ENCODE peak calls at places on chromosomes 3 and 15, in seven cellular contexts. One of them, this sample, is unnamed.

GRCh38 chr15:38668433-38669159 is 104.0 kb upstream of the RASGRP1 start:
- DNase-seq in GM23338: no peak
- DNase-seq in Panc1: no peak
- DNase-seq in spleen: no peak
- DNase-seq in GM12891: no peak
- DNase-seq in breast epithelium: peak
- DNase-seq in GM12892: no peak
- DNase-seq in this sample: no peak

GRCh38 chr15:80619677-80620076 is 75.4 kb upstream of the ABHD17C start:
- DNase-seq in GM23338: no peak
- DNase-seq in Panc1: no peak
- DNase-seq in spleen: no peak
- DNase-seq in GM12891: no peak
- DNase-seq in breast epithelium: no peak
- DNase-seq in GM12892: no peak
- DNase-seq in this sample: no peak

GRCh38 chr15:63860161-63860954 is 26.6 kb upstream of the HERC1 start:
- DNase-seq in GM23338: no peak
- DNase-seq in Panc1: no peak
- DNase-seq in spleen: peak
- DNase-seq in GM12891: no peak
- DNase-seq in breast epithelium: no peak
- DNase-seq in GM12892: no peak
- DNase-seq in this sample: peak

GRCh38 chr3:150346956-150347863 is 60.9 kb upstream of the TSC22D2 start:
- DNase-seq in GM23338: no peak
- DNase-seq in Panc1: no peak
- DNase-seq in spleen: no peak
- DNase-seq in GM12891: no peak
- DNase-seq in breast epithelium: no peak
- DNase-seq in GM12892: no peak
- DNase-seq in this sample: no peak

GRCh38 chr3:50270422-50270831 is 1.5 kb downstream of the SEMA3B start:
- DNase-seq in GM23338: no peak
- DNase-seq in Panc1: no peak
- DNase-seq in spleen: no peak
- DNase-seq in GM12891: no peak
- DNase-seq in breast epithelium: no peak
- DNase-seq in GM12892: no peak
- DNase-seq in this sample: no peak

GRCh38 chr3:13280856-13281656 is 139.1 kb downstream of the NUP210 start:
- DNase-seq in GM23338: no peak
- DNase-seq in Panc1: no peak
- DNase-seq in spleen: no peak
- DNase-seq in GM12891: no peak
- DNase-seq in breast epithelium: no peak
- DNase-seq in GM12892: no peak
- DNase-seq in this sample: no peak

GRCh38 chr3:52197499-52197841 is 490 bp upstream of the ALAS1 start:
- DNase-seq in GM23338: no peak
- DNase-seq in Panc1: no peak
- DNase-seq in spleen: no peak
- DNase-seq in GM12891: no peak
- DNase-seq in breast epithelium: no peak
- DNase-seq in GM12892: no peak
- DNase-seq in this sample: no peak

GRCh38 chr3:17479681-17480405 is 262.6 kb downstream of the TBC1D5 start:
- DNase-seq in GM23338: no peak
- DNase-seq in Panc1: no peak
- DNase-seq in spleen: no peak
- DNase-seq in GM12891: no peak
- DNase-seq in breast epithelium: no peak
- DNase-seq in GM12892: no peak
- DNase-seq in this sample: no peak

GRCh38 chr3:172012775-172013174 is 26.6 kb upstream of the FNDC3B start:
- DNase-seq in GM23338: no peak
- DNase-seq in Panc1: no peak
- DNase-seq in spleen: no peak
- DNase-seq in GM12891: no peak
- DNase-seq in breast epithelium: no peak
- DNase-seq in GM12892: no peak
- DNase-seq in this sample: no peak

GRCh38 chr3:48023377-48023776 is 7.2 kb upstream of the MAP4 start:
- DNase-seq in GM23338: no peak
- DNase-seq in Panc1: no peak
- DNase-seq in spleen: no peak
- DNase-seq in GM12891: no peak
- DNase-seq in breast epithelium: no peak
- DNase-seq in GM12892: no peak
- DNase-seq in this sample: no peak

GRCh38 chr3:50610992-50611463 is 546 bp downstream of the CISH start:
- DNase-seq in GM23338: no peak
- DNase-seq in Panc1: no peak
- DNase-seq in spleen: peak
- DNase-seq in GM12891: no peak
- DNase-seq in breast epithelium: no peak
- DNase-seq in GM12892: no peak
- DNase-seq in this sample: no peak

DNA sequence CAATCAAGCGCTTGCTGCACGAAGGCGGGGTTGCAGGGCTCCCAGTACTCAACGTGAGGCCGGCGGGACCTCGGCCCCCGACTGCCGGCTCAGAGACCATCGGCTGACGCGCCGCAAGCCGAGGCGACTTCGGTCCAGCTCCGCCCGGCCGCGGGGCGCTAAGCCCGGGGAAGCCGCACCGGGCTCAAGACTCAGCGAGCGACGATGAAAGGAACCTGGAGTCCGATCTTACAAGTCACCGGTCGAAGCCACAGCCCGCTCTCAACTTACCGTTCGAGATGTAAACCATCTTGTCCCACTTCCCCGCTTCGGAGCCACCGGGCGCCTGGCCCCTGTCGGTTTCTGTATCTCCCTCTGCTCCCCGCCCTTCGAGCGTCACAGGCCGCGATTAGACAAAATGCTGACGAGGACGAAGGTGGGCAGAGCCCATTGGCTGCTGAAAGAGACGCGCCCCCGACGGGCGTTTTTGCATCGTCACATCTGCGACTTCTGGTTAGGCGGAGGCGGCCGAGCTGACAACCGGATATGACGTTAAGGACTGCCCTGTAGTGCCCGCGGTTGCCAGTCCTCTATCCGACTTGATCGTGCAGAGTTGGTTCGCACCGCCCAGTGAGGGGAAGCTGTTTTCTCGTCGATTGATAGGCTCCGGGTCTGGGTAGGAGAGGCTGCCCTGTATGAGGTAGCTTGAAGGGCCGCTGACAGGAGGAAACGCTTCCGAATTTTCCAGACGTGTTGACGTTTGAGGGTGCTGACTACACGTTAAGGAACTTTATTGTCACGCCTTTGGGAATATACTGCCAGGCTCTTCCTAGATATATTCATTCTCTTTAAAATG is at the start of gene SELENOK:
- DNase-seq in GM23338: peak
- DNase-seq in Panc1: peak
- DNase-seq in spleen: peak
- DNase-seq in GM12891: peak
- DNase-seq in breast epithelium: peak
- DNase-seq in GM12892: peak
- DNase-seq in this sample: peak
- TF ChIP-seq POLR2AphosphoS5 in GM23338: peak
- TF ChIP-seq POLR2AphosphoS5 in Panc1: peak
- TF ChIP-seq POLR2AphosphoS5 in spleen: peak
- TF ChIP-seq POLR2AphosphoS5 in GM12891: peak
- TF ChIP-seq POLR2AphosphoS5 in breast epithelium: peak
- TF ChIP-seq POLR2AphosphoS5 in GM12892: peak
- TF ChIP-seq POLR2AphosphoS5 in this sample: peak

GRCh38 chr3:21718943-21719591 is 31.9 kb downstream of the ZNF385D start:
- DNase-seq in GM23338: peak
- DNase-seq in Panc1: no peak
- DNase-seq in spleen: no peak
- DNase-seq in GM12891: no peak
- DNase-seq in breast epithelium: no peak
- DNase-seq in GM12892: no peak
- DNase-seq in this sample: no peak

GRCh38 chr3:21722301-21722700 is 28.7 kb downstream of the ZNF385D start:
- DNase-seq in GM23338: no peak
- DNase-seq in Panc1: no peak
- DNase-seq in spleen: no peak
- DNase-seq in GM12891: no peak
- DNase-seq in breast epithelium: peak
- DNase-seq in GM12892: no peak
- DNase-seq in this sample: no peak

GRCh38 chr3:21715662-21716061 is 35.3 kb downstream of the ZNF385D start:
- DNase-seq in GM23338: no peak
- DNase-seq in Panc1: no peak
- DNase-seq in spleen: no peak
- DNase-seq in GM12891: no peak
- DNase-seq in breast epithelium: no peak
- DNase-seq in GM12892: no peak
- DNase-seq in this sample: no peak

GRCh38 chr3:21717272-21717671 is 33.7 kb downstream of the ZNF385D start:
- DNase-seq in GM23338: no peak
- DNase-seq in Panc1: no peak
- DNase-seq in spleen: no peak
- DNase-seq in GM12891: no peak
- DNase-seq in breast epithelium: no peak
- DNase-seq in GM12892: no peak
- DNase-seq in this sample: no peak

DNA sequence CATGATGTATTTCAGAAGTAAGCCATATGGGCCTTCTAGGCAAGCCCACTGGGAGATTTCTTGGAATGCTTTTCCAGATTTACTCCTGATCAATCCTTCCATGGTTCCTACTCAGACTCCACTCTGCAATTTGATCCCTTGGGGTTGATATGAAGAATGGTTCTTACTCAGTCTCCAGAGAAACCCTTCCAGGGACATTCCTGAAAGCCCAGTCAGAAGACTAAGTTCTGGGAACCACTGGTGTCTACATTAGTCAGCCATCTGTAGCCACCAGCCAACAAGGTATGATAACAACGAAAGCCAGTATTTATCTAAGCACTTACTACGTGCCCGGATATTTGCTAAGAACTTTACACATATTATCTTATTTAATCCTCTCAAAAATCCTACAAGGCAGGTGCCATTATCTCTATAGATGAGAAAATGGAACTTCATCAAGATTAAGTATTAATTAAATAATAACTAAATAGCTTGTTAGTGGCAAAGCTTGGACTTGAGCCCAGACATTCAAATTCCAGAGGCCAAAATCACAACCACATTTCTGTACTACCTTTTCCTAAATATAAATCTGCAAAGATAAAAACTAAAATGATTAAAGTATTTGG is 32.7 kb downstream of the ZNF385D start:
- DNase-seq in GM23338: no peak
- DNase-seq in Panc1: peak
- DNase-seq in spleen: no peak
- DNase-seq in GM12891: no peak
- DNase-seq in breast epithelium: no peak
- DNase-seq in GM12892: no peak
- DNase-seq in this sample: no peak
- TF ChIP-seq POLR2AphosphoS5 in GM23338: no peak
- TF ChIP-seq POLR2AphosphoS5 in Panc1: no peak
- TF ChIP-seq POLR2AphosphoS5 in spleen: no peak
- TF ChIP-seq POLR2AphosphoS5 in GM12891: no peak
- TF ChIP-seq POLR2AphosphoS5 in breast epithelium: no peak
- TF ChIP-seq POLR2AphosphoS5 in GM12892: no peak
- TF ChIP-seq POLR2AphosphoS5 in this sample: no peak

GRCh38 chr3:64932666-64933342 is 245.0 kb upstream of the ADAMTS9 start:
- DNase-seq in GM23338: no peak
- DNase-seq in Panc1: no peak
- DNase-seq in spleen: no peak
- DNase-seq in GM12891: no peak
- DNase-seq in breast epithelium: no peak
- DNase-seq in GM12892: no peak
- DNase-seq in this sample: no peak
- TF ChIP-seq POLR2AphosphoS5 in GM23338: no peak
- TF ChIP-seq POLR2AphosphoS5 in Panc1: no peak
- TF ChIP-seq POLR2AphosphoS5 in spleen: no peak
- TF ChIP-seq POLR2AphosphoS5 in GM12891: no peak
- TF ChIP-seq POLR2AphosphoS5 in breast epithelium: no peak
- TF ChIP-seq POLR2AphosphoS5 in GM12892: no peak
- TF ChIP-seq POLR2AphosphoS5 in this sample: no peak

DNA sequence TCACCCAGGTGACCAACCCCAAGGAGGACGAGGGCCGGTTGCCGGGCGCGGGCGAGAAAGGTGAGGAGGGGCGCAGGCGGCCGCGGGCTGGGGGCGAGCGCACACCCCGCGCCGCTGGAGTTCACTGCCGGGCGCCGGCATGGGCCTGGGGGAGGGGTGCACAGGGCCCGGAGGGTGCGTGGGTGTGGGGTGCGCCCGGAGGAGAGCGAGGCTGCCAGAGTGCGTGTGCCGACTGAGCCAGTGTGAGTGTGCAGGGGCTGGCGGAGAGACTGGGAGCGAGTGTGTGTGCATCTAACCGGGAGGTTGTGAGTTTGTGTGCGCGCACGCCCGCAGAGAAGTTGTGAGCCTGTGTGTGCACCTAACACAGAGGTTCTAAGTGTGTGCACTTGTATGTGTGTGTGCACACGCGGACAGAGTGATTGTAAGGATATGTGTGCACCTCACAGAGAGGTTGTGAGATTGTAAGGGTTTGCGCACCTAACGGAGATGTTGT is 585 bp downstream of the CTDSPL start:
- DNase-seq in GM23338: peak
- DNase-seq in Panc1: no peak
- DNase-seq in spleen: peak
- DNase-seq in GM12891: peak
- DNase-seq in breast epithelium: no peak
- DNase-seq in GM12892: peak
- DNase-seq in this sample: no peak
- TF ChIP-seq POLR2AphosphoS5 in GM23338: no peak
- TF ChIP-seq POLR2AphosphoS5 in Panc1: no peak
- TF ChIP-seq POLR2AphosphoS5 in spleen: no peak
- TF ChIP-seq POLR2AphosphoS5 in GM12891: no peak
- TF ChIP-seq POLR2AphosphoS5 in breast epithelium: peak
- TF ChIP-seq POLR2AphosphoS5 in GM12892: no peak
- TF ChIP-seq POLR2AphosphoS5 in this sample: no peak

GRCh38 chr3:196227086-196227485 is 10.8 kb downstream of the SLC51A start:
- DNase-seq in GM23338: no peak
- DNase-seq in Panc1: no peak
- DNase-seq in spleen: no peak
- DNase-seq in GM12891: no peak
- DNase-seq in breast epithelium: no peak
- DNase-seq in GM12892: no peak
- DNase-seq in this sample: no peak
- TF ChIP-seq POLR2AphosphoS5 in GM23338: no peak
- TF ChIP-seq POLR2AphosphoS5 in Panc1: no peak
- TF ChIP-seq POLR2AphosphoS5 in spleen: no peak
- TF ChIP-seq POLR2AphosphoS5 in GM12891: no peak
- TF ChIP-seq POLR2AphosphoS5 in breast epithelium: no peak
- TF ChIP-seq POLR2AphosphoS5 in GM12892: no peak
- TF ChIP-seq POLR2AphosphoS5 in this sample: no peak

DNA sequence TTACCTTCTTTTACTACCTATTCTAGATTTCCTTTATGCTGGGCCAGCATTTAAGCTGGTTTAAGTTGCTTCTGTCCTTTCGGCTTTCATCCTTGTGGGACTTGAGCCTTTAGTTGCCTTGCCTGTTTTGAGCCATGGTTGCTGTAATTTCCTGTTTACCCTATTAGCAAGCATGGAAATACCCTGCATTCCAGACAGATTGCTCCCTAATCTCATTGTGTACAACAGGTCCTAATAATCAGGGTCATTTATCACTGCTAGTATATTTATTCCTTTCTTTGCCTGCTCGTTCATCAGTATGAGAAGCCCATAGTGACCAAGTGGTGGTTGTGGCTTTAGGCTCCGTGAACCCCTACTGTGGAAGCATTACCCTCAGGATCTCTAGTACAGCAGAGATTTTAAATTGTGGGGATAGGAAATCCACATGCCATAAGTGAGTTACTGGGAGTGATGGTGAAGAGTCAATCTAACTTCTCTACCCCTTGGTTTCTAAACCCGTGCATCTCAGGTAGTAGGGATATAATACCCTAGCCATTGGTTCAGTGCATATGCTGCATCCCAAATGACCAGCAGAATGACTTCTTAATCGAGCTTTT is 31.9 kb downstream of the NCK1 start:
- DNase-seq in GM23338: peak
- DNase-seq in Panc1: peak
- DNase-seq in spleen: no peak
- DNase-seq in GM12891: no peak
- DNase-seq in breast epithelium: no peak
- DNase-seq in GM12892: no peak
- DNase-seq in this sample: no peak
- TF ChIP-seq POLR2AphosphoS5 in GM23338: no peak
- TF ChIP-seq POLR2AphosphoS5 in Panc1: no peak
- TF ChIP-seq POLR2AphosphoS5 in spleen: no peak
- TF ChIP-seq POLR2AphosphoS5 in GM12891: no peak
- TF ChIP-seq POLR2AphosphoS5 in breast epithelium: no peak
- TF ChIP-seq POLR2AphosphoS5 in GM12892: no peak
- TF ChIP-seq POLR2AphosphoS5 in this sample: no peak

This sample was measured in HL-60.